ENCODE peak calls at places on chromosome 20, in four cellular contexts. H is CD4-positive, alpha-beta T cell; J is GM12864; X is GM13976. W is an unnamed sample.

GRCh38 chr20:54212226-54212625 is 4.3 kb downstream of the PFDN4 start:
- DNase-seq in X (no peak), H (no peak), J (no peak), W (no peak)

GRCh38 chr20:44736170-44737021 is 9.3 kb upstream of the KCNK15 start:
- DNase-seq in J (peak), H (no peak), X (no peak), W (peak)

GRCh38 chr20:1894471-1894950 is 696 bp upstream of the SIRPA start:
- DNase-seq in X (peak), H (no peak), J (no peak), W (peak)

GRCh38 chr20:39775110-39775509 is 813.0 kb downstream of the DHX35 start:
- DNase-seq in H (no peak), J (no peak), X (no peak), W (no peak)

GRCh38 chr20:7843613-7844012 is 96.6 kb downstream of the HAO1 start:
- DNase-seq in H (no peak), X (no peak), J (no peak), W (no peak)

GRCh38 chr20:50569864-50570836 is 60.0 kb downstream of the PTPN1 start:
- DNase-seq in J (peak), X (peak), H (peak), W (peak)

GRCh38 chr20:675453-676314 is at the start of gene SCRT2:
- DNase-seq in X (peak), J (no peak), H (peak), W (peak)

GRCh38 chr20:63029358-63030121 is 22.8 kb upstream of the BHLHE23 start:
- DNase-seq in X (no peak), J (no peak), H (no peak), W (peak)

GRCh38 chr20:925516-925915 is 9.4 kb upstream of the ANGPT4 start:
- DNase-seq in X (no peak), J (no peak), H (no peak), W (no peak)

GRCh38 chr20:53819973-53820451 is 226.4 kb upstream of the ZNF217 start:
- DNase-seq in H (no peak), X (no peak), J (no peak), W (no peak)

GRCh38 chr20:24703284-24703610 is 233.8 kb downstream of the SYNDIG1 start:
- DNase-seq in X (no peak), J (no peak), H (no peak), W (no peak)

GRCh38 chr20:38789503-38790209 is 15.8 kb upstream of the PPP1R16B start:
- DNase-seq in J (no peak), X (no peak), H (no peak), W (no peak)

DNA sequence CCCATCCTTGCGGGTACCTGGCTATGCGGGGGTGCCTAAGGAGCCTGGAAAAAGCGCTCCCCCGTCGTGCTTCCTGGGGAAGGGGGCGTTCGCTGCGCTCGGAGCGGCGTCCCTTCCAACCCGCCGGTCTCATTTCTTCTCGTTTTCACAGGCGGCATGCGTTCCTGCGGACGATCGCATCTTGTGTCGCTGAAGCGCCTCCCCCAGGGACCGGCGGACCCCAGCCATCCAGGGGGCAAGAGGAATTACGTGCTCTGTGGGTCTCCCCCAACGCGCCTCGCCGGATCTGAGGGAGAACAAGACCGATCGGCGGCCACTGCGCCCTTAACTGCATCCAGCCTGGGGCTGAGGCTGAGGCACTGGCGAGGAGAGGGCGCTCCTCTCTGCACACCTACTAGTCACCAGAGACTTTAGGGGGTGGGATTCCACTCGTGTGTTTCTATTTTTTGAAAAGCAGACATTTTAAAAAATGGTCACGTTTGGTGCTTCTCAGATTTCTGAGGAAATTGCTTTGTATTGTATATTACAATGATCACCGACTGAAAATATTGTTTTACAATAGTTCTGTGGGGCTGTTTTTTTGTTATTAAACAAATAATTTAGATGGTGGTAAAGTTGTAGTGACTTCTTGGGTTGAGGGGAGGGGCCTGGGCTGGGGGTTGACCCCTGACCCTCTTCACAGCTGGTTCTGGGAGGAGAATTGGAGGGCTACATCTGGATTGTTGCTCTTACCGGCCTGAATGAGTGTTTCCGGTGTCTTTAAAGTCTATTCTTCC is 1.0 kb downstream of the ID1 start:
- DNase-seq in H (no peak), J (no peak), X (no peak), W (peak)
- TF ChIP-seq CTCF in H (no peak), J (no peak), X (no peak), W (no peak)

GRCh38 chr20:57153238-57153905 is 113.1 kb downstream of the BMP7 start:
- DNase-seq in X (no peak), H (no peak), J (no peak), W (no peak)
- TF ChIP-seq CTCF in X (no peak), H (no peak), J (no peak), W (no peak)

DNA sequence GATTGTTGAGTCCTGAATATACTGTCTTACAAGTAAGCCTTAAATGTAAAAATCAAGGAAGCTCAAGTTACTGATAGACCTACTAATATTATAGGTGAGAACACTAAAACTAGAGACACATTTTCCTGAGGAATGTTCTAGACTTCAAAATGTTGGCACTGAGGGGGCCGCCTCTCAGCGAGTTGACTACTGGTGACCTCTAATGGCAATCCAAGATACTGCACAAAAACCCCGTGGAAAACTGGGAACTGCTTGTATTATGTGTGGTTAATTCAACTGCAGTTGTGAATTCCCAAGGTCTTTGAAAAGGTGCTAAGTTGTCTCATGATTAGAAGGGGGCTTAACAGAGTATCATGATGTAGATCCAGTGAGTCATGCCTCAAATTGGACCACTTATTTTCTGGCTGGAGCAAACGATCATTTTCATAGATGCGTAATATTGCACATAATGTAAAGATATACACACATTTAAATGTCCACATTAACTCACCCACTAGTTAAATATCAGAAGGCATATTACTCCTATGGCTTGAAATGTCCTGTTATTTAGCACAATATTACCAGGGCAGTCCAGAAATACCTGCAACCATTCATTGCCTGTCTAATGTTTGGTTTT is 336.2 kb downstream of the FOXA2 start:
- DNase-seq in X (peak), H (no peak), J (no peak), W (peak)
- TF ChIP-seq CTCF in X (peak), H (no peak), J (peak), W (peak)

GRCh38 chr20:42041000-42041565 is 422.9 kb upstream of the CHD6 start:
- DNase-seq in H (no peak), X (no peak), J (no peak), W (no peak)
- TF ChIP-seq CTCF in H (no peak), X (no peak), J (no peak), W (no peak)

GRCh38 chr20:35991142-35991771 is 22.9 kb downstream of the CNBD2 start:
- DNase-seq in H (no peak), J (no peak), X (no peak), W (no peak)

GRCh38 chr20:35992713-35993335 is 24.4 kb downstream of the CNBD2 start:
- DNase-seq in H (peak), X (peak), J (peak), W (peak)

DNA sequence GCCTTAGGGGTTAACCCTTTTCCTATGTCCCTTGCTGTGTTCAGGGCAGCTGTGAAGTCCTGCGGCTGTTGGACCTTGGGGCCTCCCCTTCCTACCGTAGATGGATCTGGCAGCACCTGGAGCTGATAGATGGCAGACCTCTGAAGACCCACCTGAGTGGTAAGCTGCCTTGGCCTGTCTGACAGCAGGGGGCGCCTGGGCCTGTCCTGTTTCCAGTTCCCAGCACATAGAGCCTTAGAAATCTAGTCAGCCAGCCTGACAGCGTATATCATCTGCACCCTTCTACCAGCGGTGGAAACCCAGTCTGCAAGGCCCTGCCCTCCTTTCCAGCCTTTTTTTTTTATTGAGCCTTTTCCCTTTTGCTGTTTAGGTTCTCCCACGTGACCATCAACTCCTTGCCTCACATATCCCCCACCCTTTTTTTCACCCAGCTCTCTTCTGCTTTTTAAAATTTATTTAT is 26.6 kb downstream of the CNBD2 start:
- DNase-seq in X (peak), J (peak), H (peak), W (peak)
- TF ChIP-seq CTCF in X (peak), J (peak), H (peak), W (peak)

GRCh38 chr20:57441510-57442154 is 50.4 kb downstream of the RBM38 start:
- DNase-seq in X (no peak), H (no peak), J (no peak), W (no peak)

GRCh38 chr20:57438552-57438951 is 47.4 kb downstream of the RBM38 start:
- DNase-seq in J (no peak), X (no peak), H (no peak), W (no peak)

GRCh38 chr20:57440678-57441509 is 49.7 kb downstream of the RBM38 start:
- DNase-seq in H (no peak), X (no peak), J (no peak), W (no peak)

GRCh38 chr20:57439432-57439831 is 48.2 kb downstream of the RBM38 start:
- DNase-seq in J (no peak), X (no peak), H (no peak), W (no peak)

DNA sequence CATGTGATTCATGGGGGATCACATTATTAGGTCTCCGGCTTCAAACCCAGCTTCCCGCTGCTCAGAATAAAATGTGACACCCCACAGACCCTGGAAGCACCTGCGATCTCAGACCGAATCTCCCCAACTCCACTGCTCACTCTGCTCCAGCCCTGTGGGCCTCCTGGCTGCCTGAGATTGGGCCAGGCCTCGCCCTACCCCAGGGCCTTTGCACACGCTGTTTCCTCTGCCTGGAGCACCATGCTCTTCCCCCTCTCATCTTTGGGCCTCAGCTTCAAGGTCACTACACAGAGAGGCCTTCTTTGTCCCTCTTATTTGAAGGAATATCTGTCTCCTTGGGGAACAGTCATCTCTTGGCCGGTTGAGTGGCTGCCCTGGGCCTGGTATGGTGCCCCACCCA is 48.8 kb downstream of the RBM38 start:
- DNase-seq in X (no peak), H (no peak), J (no peak), W (no peak)
- TF ChIP-seq CTCF in X (no peak), H (no peak), J (no peak), W (no peak)

W was measured in GM20000.